ENCODE peak calls at places on chromosomes 5 and 9, in six cellular contexts. K, P, H, O, I and W are unnamed samples.

GRCh38 chr5:93746406-93747056 is 5.1 kb upstream of the POU5F2 start:
- DNase-seq in K (no peak), P (peak), H (peak), O (peak), I (no peak), W (peak)

GRCh38 chr5:172801184-172801671 is 30.2 kb upstream of the DUSP1 start:
- DNase-seq in K (no peak), P (peak), H (peak), O (peak), I (no peak), W (peak)

GRCh38 chr9:127785933-127786772 is at the start of gene CDK9:
- DNase-seq in K (peak), P (peak), H (peak), O (peak), I (no peak), W (peak)

GRCh38 chr9:92444841-92445240 is 20.6 kb upstream of the OMD start:
- DNase-seq in K (no peak), P (no peak), H (no peak), O (no peak), I (no peak), W (no peak)

GRCh38 chr9:114015607-114016006 is 62.5 kb downstream of the AMBP start:
- DNase-seq in K (no peak), P (no peak), H (no peak), O (no peak), I (no peak), W (no peak)

GRCh38 chr5:72673180-72673579 is 143.3 kb upstream of the TNPO1 start:
- DNase-seq in K (no peak), P (no peak), H (no peak), O (no peak), I (no peak), W (no peak)

GRCh38 chr5:157172408-157172807 is 6.3 kb upstream of the GARIN3 start:
- DNase-seq in K (no peak), P (no peak), H (peak), O (no peak), I (no peak), W (no peak)

GRCh38 chr9:100222674-100223073 is 123.6 kb downstream of the INVS start:
- DNase-seq in K (no peak), P (peak), H (peak), O (peak), I (no peak), W (no peak)

GRCh38 chr9:7536310-7536939 is 263.2 kb downstream of the DMAC1 start:
- DNase-seq in K (peak), P (peak), H (peak), O (peak), I (no peak), W (peak)

GRCh38 chr9:13205824-13206223 is 73.7 kb downstream of the MPDZ start:
- DNase-seq in K (no peak), P (no peak), H (peak), O (no peak), I (no peak), W (peak)

GRCh38 chr5:53469946-53470687 is 10.3 kb upstream of the FST start:
- DNase-seq in K (no peak), P (peak), H (no peak), O (no peak), I (no peak), W (no peak)

GRCh38 chr9:124869466-124869985 is 7.6 kb downstream of the ARPC5L start:
- DNase-seq in K (no peak), P (no peak), H (no peak), O (peak), I (no peak), W (peak)

GRCh38 chr9:76654575-76654974 is 109.7 kb upstream of the PCA3 start:
- DNase-seq in K (no peak), P (peak), H (no peak), O (peak), I (no peak), W (peak)

GRCh38 chr5:83559141-83559785 is 87.7 kb downstream of the VCAN start:
- DNase-seq in K (no peak), P (no peak), H (peak), O (no peak), I (no peak), W (peak)

GRCh38 chr5:126686451-126687126 is 85.8 kb downstream of the PHAX start:
- DNase-seq in K (no peak), P (no peak), H (no peak), O (no peak), I (no peak), W (no peak)

GRCh38 chr5:36575367-36575781 is 31.0 kb upstream of the SLC1A3 start:
- DNase-seq in K (no peak), P (peak), H (no peak), O (no peak), I (no peak), W (no peak)

GRCh38 chr9:114261026-114261425 is 61.9 kb upstream of the ORM1 start:
- DNase-seq in K (no peak), P (no peak), H (peak), O (no peak), I (no peak), W (no peak)

GRCh38 chr5:5350101-5350500 is 72.4 kb upstream of the ICE1 start:
- DNase-seq in K (no peak), P (no peak), H (no peak), O (peak), I (no peak), W (no peak)

GRCh38 chr9:97272072-97272471 is 35.4 kb upstream of the CCDC180 start:
- DNase-seq in K (no peak), P (no peak), H (peak), O (no peak), I (no peak), W (no peak)

GRCh38 chr5:139903805-139904565 is 108.4 kb downstream of the PSD2 start:
- DNase-seq in K (peak), P (no peak), H (peak), O (peak), I (no peak), W (peak)

GRCh38 chr5:160133071-160133917 is 14.0 kb upstream of the PWWP2A start:
- DNase-seq in K (peak), P (no peak), H (peak), O (peak), I (peak), W (no peak)

GRCh38 chr5:143679777-143680176 is 132.2 kb upstream of the HMHB1 start:
- DNase-seq in K (no peak), P (peak), H (no peak), O (peak), I (no peak), W (no peak)

GRCh38 chr9:128821584-128822406 is 3.5 kb downstream of the ENDOG start:
- DNase-seq in K (no peak), P (no peak), H (no peak), O (no peak), I (no peak), W (no peak)

GRCh38 chr5:150428106-150428876 is 15.6 kb upstream of the CD74 start:
- DNase-seq in K (no peak), P (no peak), H (no peak), O (peak), I (no peak), W (peak)

GRCh38 chr5:164306662-164307061 is 801.2 kb downstream of the MAT2B start:
- DNase-seq in K (no peak), P (peak), H (peak), O (peak), I (no peak), W (peak)

GRCh38 chr5:8831854-8832253 is 714.0 kb downstream of the SEMA5A start:
- DNase-seq in K (no peak), P (peak), H (no peak), O (no peak), I (no peak), W (no peak)

GRCh38 chr9:18338042-18338441 is 135.9 kb upstream of the ADAMTSL1 start:
- DNase-seq in K (no peak), P (peak), H (no peak), O (no peak), I (no peak), W (no peak)

GRCh38 chr5:26482817-26483375 is 555.5 kb downstream of the CDH9 start:
- DNase-seq in K (peak), P (no peak), H (peak), O (peak), I (peak), W (peak)

GRCh38 chr5:59547731-59548130 is 345.8 kb downstream of the PDE4D start:
- DNase-seq in K (no peak), P (no peak), H (no peak), O (no peak), I (no peak), W (no peak)

GRCh38 chr5:926416-927171 is 33.9 kb downstream of the TRIP13 start:
- DNase-seq in K (peak), P (no peak), H (peak), O (peak), I (no peak), W (peak)

GRCh38 chr5:133882107-133882695 is 86.2 kb downstream of the C5orf15 start:
- DNase-seq in K (no peak), P (no peak), H (no peak), O (no peak), I (no peak), W (no peak)

GRCh38 chr9:136133191-136133958 is 14.7 kb upstream of the TMEM250 start:
- DNase-seq in K (peak), P (no peak), H (peak), O (peak), I (no peak), W (no peak)

GRCh38 chr5:138724470-138725146 is 28.6 kb upstream of the CTNNA1 start:
- DNase-seq in K (no peak), P (no peak), H (peak), O (peak), I (no peak), W (peak)

GRCh38 chr5:143258559-143259253 is 144.8 kb downstream of the NR3C1 start:
- DNase-seq in K (no peak), P (peak), H (no peak), O (peak), I (no peak), W (peak)

GRCh38 chr5:98656106-98656795 is 117.2 kb upstream of the RGMB start:
- DNase-seq in K (peak), P (peak), H (peak), O (no peak), I (no peak), W (no peak)

GRCh38 chr9:137428841-137429545 is 5.8 kb downstream of the NOXA1 start:
- DNase-seq in K (no peak), P (no peak), H (no peak), O (no peak), I (no peak), W (no peak)

GRCh38 chr9:137430723-137431415 is 7.7 kb downstream of the NOXA1 start:
- DNase-seq in K (no peak), P (no peak), H (no peak), O (no peak), I (no peak), W (no peak)

GRCh38 chr9:137429546-137429890 is 6.3 kb downstream of the NOXA1 start:
- DNase-seq in K (no peak), P (no peak), H (no peak), O (no peak), I (no peak), W (no peak)

GRCh38 chr9:137431416-137431931 is 8.3 kb downstream of the NOXA1 start:
- DNase-seq in K (no peak), P (no peak), H (no peak), O (no peak), I (no peak), W (no peak)

DNA sequence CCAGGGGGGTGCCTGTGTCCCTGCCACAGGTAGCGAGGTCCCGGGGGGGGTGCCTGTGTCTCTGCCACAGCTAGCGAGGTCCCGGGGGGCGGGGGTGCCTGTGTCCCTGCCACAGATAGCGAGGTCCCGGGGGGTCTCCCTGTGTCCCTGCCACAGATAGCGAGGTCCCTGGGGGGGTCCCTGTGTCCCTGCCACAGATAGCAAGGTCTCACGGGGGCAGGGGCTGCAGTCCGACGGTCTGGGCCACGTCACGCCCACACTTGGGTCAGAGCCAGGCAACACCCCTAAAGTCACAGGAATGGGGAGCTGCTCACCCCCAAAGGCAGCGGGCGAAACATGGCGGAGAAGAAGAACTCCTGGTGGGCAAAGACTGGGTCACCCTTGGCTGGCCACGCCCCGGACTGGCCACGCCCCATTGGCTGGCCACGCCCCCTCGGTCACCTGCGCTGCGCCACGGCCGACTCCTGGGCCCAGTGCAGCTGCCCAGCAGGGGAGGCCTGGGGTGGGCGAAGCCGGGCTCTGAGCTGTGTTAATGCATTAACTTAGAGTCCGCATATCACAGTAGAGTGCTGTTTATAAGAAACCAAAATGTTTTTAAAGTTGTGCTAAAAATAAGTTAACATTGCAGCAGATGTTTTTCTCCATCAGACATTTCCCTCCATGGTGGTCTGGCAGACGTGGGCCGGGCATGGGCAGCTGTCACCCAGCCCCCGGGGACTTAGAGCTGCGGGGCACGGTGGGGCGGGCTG is 7.0 kb downstream of the NOXA1 start:
- DNase-seq in K (no peak), P (no peak), H (no peak), O (no peak), I (no peak), W (no peak)
- H3K4me3 ChIP-seq in K (no peak), P (no peak), H (no peak), O (no peak), I (no peak), W (no peak)

GRCh38 chr9:98997580-98997979 is 53.9 kb downstream of the COL15A1 start:
- DNase-seq in K (no peak), P (peak), H (no peak), O (peak), I (no peak), W (no peak)
- H3K4me2 ChIP-seq in K (no peak), P (no peak), H (no peak), O (no peak), I (no peak), W (no peak)

GRCh38 chr9:84811072-84811725 is 141.7 kb downstream of the NTRK2 start:
- DNase-seq in K (no peak), P (no peak), H (no peak), O (no peak), I (no peak), W (no peak)

GRCh38 chr9:84804948-84805694 is 135.6 kb downstream of the NTRK2 start:
- DNase-seq in K (no peak), P (no peak), H (no peak), O (no peak), I (no peak), W (peak)

GRCh38 chr9:84807870-84808385 is 138.4 kb downstream of the NTRK2 start:
- DNase-seq in K (no peak), P (no peak), H (no peak), O (no peak), I (no peak), W (no peak)

GRCh38 chr9:84811726-84812074 is 142.2 kb downstream of the NTRK2 start:
- DNase-seq in K (no peak), P (no peak), H (no peak), O (no peak), I (no peak), W (no peak)

GRCh38 chr9:84808416-84808815 is 138.9 kb downstream of the NTRK2 start:
- DNase-seq in K (no peak), P (no peak), H (no peak), O (no peak), I (no peak), W (no peak)
- H3K4ac ChIP-seq in K (no peak), P (no peak), H (no peak), O (no peak), I (no peak), W (no peak)

DNA sequence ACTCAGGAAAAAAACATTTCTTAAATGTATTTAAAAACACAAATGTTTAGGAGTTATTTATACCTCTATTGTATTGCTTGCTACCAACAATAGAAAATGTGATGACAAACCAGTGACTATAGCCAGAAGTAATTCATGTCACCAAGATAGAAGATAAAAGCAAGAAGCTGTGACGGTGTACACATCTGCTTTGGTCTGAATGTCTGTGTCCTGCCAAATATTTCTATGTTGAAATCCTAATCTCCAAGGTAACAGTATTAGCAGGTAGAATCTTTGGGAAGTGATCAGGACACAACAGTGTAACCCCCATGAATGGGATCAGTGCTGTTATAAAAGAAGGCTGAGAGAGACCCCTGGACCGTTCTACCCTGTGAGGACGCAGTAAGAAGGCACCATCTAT is 74.7 kb downstream of the CEMIP2 start:
- DNase-seq in K (no peak), P (no peak), H (no peak), O (no peak), I (no peak), W (peak)
- H3K4me3 ChIP-seq in K (no peak), P (no peak), H (no peak), O (no peak), I (no peak), W (no peak)

GRCh38 chr5:154779105-154779504 is 23.9 kb downstream of the LARP1 start:
- DNase-seq in K (no peak), P (peak), H (no peak), O (peak), I (no peak), W (peak)

GRCh38 chr5:154773314-154773713 is 18.1 kb downstream of the LARP1 start:
- DNase-seq in K (no peak), P (no peak), H (no peak), O (no peak), I (no peak), W (no peak)

GRCh38 chr5:154778534-154778933 is 23.4 kb downstream of the LARP1 start:
- DNase-seq in K (no peak), P (no peak), H (no peak), O (no peak), I (no peak), W (no peak)

GRCh38 chr5:154780128-154780527 is 25.0 kb downstream of the LARP1 start:
- DNase-seq in K (no peak), P (no peak), H (no peak), O (no peak), I (no peak), W (no peak)

GRCh38 chr5:154776167-154776566 is 21.0 kb downstream of the LARP1 start:
- DNase-seq in K (no peak), P (no peak), H (no peak), O (no peak), I (no peak), W (no peak)
- H3K4me2 ChIP-seq in K (no peak), P (no peak), H (no peak), O (no peak), I (peak), W (no peak)